ENCODE peak calls at places on chromosomes 13 and 19, in five cellular contexts. T, S, M, O and Y are unnamed samples.

GRCh38 chr13:32585625-32586021 is 629 bp upstream of the PDS5B start:
- DNase-seq in T (no peak), S (peak), M (peak), O (no peak), Y (peak)

GRCh38 chr19:4149518-4150288 is 3.7 kb upstream of the CREB3L3 start:
- DNase-seq in T (no peak), S (no peak), M (no peak), O (no peak), Y (peak)

GRCh38 chr13:80975903-80976302 is 635.0 kb upstream of the SPRY2 start:
- DNase-seq in T (no peak), S (no peak), M (no peak), O (no peak), Y (no peak)

GRCh38 chr13:67493835-67494234 is 263.7 kb upstream of the PCDH9 start:
- DNase-seq in T (no peak), S (no peak), M (no peak), O (no peak), Y (no peak)

GRCh38 chr13:80195649-80196048 is 145.3 kb downstream of the SPRY2 start:
- DNase-seq in T (no peak), S (no peak), M (no peak), O (no peak), Y (no peak)

GRCh38 chr19:18672606-18673337 is 10.7 kb upstream of the CRTC1 start:
- DNase-seq in T (no peak), S (peak), M (peak), O (no peak), Y (no peak)

GRCh38 chr13:32025730-32026129 is 5.8 kb upstream of the FRY start:
- DNase-seq in T (no peak), S (no peak), M (no peak), O (peak), Y (no peak)

GRCh38 chr13:20431687-20432384 is 93.8 kb downstream of the CRYL1 start:
- DNase-seq in T (no peak), S (no peak), M (no peak), O (no peak), Y (no peak)

GRCh38 chr19:40601061-40601973 is at the start of gene LTBP4:
- DNase-seq in T (no peak), S (peak), M (no peak), O (no peak), Y (no peak)

GRCh38 chr13:113178070-113178895 is 19.8 kb downstream of the PROZ start:
- DNase-seq in T (no peak), S (no peak), M (no peak), O (no peak), Y (no peak)

GRCh38 chr19:14901675-14902260 is 15.8 kb upstream of the OR7A17 start:
- DNase-seq in T (no peak), S (no peak), M (no peak), O (no peak), Y (no peak)

GRCh38 chr19:56927791-56928207 is 87.3 kb upstream of the PEG3 start:
- DNase-seq in T (no peak), S (no peak), M (no peak), O (no peak), Y (no peak)

GRCh38 chr13:114111577-114111976 is 20.8 kb downstream of the RASA3 start:
- DNase-seq in T (no peak), S (no peak), M (no peak), O (no peak), Y (no peak)

GRCh38 chr13:81171065-81171647 is 830.2 kb upstream of the SPRY2 start:
- DNase-seq in T (no peak), S (no peak), M (no peak), O (peak), Y (no peak)

GRCh38 chr13:104586010-104586746 is 1520.0 kb upstream of the SLC10A2 start:
- DNase-seq in T (no peak), S (no peak), M (no peak), O (no peak), Y (no peak)

GRCh38 chr19:45693168-45693788 is 812 bp downstream of the QPCTL start:
- DNase-seq in T (peak), S (peak), M (peak), O (peak), Y (peak)

GRCh38 chr19:45125975-45126493 is 33.1 kb downstream of the PPP1R37 start:
- DNase-seq in T (peak), S (peak), M (peak), O (peak), Y (peak)

GRCh38 chr13:66914155-66914554 is 316.0 kb downstream of the PCDH9 start:
- DNase-seq in T (no peak), S (no peak), M (no peak), O (no peak), Y (no peak)

GRCh38 chr19:1780272-1780957 is 27.1 kb downstream of the ONECUT3 start:
- DNase-seq in T (no peak), S (no peak), M (no peak), O (no peak), Y (no peak)

GRCh38 chr13:98228661-98229349 is 51.7 kb upstream of the RNF113B start:
- DNase-seq in T (no peak), S (no peak), M (no peak), O (no peak), Y (no peak)

GRCh38 chr13:111549464-111549863 is 229.0 kb downstream of the TEX29 start:
- DNase-seq in T (no peak), S (peak), M (no peak), O (no peak), Y (no peak)

GRCh38 chr13:34011552-34012085 is 193.7 kb downstream of the RFC3 start:
- DNase-seq in T (no peak), S (no peak), M (no peak), O (peak), Y (no peak)

GRCh38 chr19:7242601-7243258 is 51.5 kb downstream of the INSR start:
- DNase-seq in T (no peak), S (no peak), M (no peak), O (no peak), Y (no peak)

GRCh38 chr19:2495651-2496316 is 19.9 kb downstream of the GADD45B start:
- DNase-seq in T (no peak), S (peak), M (no peak), O (no peak), Y (no peak)

GRCh38 chr19:38395381-38396127 is 7.1 kb downstream of the SPRED3 start:
- DNase-seq in T (no peak), S (no peak), M (no peak), O (no peak), Y (no peak)

GRCh38 chr13:48875071-48875470 is 100.6 kb upstream of the FNDC3A start:
- DNase-seq in T (no peak), S (no peak), M (no peak), O (no peak), Y (no peak)

GRCh38 chr19:35346193-35347052 is 1.3 kb upstream of the FFAR1 start:
- DNase-seq in T (peak), S (no peak), M (no peak), O (no peak), Y (no peak)

GRCh38 chr13:99464441-99464949 is 36.8 kb upstream of the TM9SF2 start:
- DNase-seq in T (no peak), S (no peak), M (no peak), O (no peak), Y (no peak)

GRCh38 chr19:2582984-2583956 is 107.3 kb downstream of the GADD45B start:
- DNase-seq in T (no peak), S (peak), M (no peak), O (no peak), Y (no peak)

GRCh38 chr13:109346060-109346459 is 440.3 kb downstream of the IRS2 start:
- DNase-seq in T (no peak), S (no peak), M (no peak), O (no peak), Y (no peak)

GRCh38 chr13:23547000-23547590 is 23.1 kb upstream of the TNFRSF19 start:
- DNase-seq in T (no peak), S (no peak), M (no peak), O (no peak), Y (peak)

GRCh38 chr13:29522044-29522685 is 73.3 kb downstream of the SLC7A1 start:
- DNase-seq in T (no peak), S (no peak), M (no peak), O (no peak), Y (no peak)

GRCh38 chr13:47945738-47946137 is 55.3 kb downstream of the SUCLA2 start:
- DNase-seq in T (no peak), S (no peak), M (no peak), O (no peak), Y (no peak)

GRCh38 chr13:73242515-73243015 is 183.8 kb downstream of the KLF5 start:
- DNase-seq in T (no peak), S (no peak), M (no peak), O (no peak), Y (no peak)

GRCh38 chr13:96994030-96994848 is at the start of gene OXGR1:
- DNase-seq in T (no peak), S (peak), M (peak), O (no peak), Y (no peak)

GRCh38 chr13:50884270-50884669 is 25.3 kb upstream of the RNASEH2B start:
- DNase-seq in T (no peak), S (no peak), M (no peak), O (no peak), Y (no peak)

GRCh38 chr19:38729653-38730469 is 14.4 kb downstream of the CAPN12 start:
- DNase-seq in T (peak), S (peak), M (peak), O (peak), Y (peak)

GRCh38 chr19:29277107-29277506 is 64.2 kb upstream of the UQCRFS1 start:
- DNase-seq in T (peak), S (no peak), M (no peak), O (no peak), Y (no peak)